ENCODE peak calls at places on chromosomes 4 and X, in nine cellular contexts. A is breast epithelium, P is GM23338, R is HCT116, W is K562, L is SK-N-SH, N is stomach, Z is H1, Y is transverse colon. K is an unnamed sample.

GRCh38 chr4:167218022-167218608 is 16.2 kb downstream of the SPOCK3 start:
- DNase-seq in A (no peak), P (no peak), R (no peak), W (no peak), L (no peak), N (no peak), Z (no peak), Y (no peak), K (no peak)

GRCh38 chr4:87849612-87850011 is 16.8 kb downstream of the MEPE start:
- DNase-seq in A (no peak), P (no peak), R (no peak), W (no peak), L (no peak), N (no peak), Z (no peak), Y (no peak), K (no peak)

GRCh38 chr4:145909773-145910172 is 28.9 kb downstream of the ZNF827 start:
- DNase-seq in A (peak), P (no peak), R (no peak), W (no peak), L (no peak), N (peak), Z (no peak), Y (peak), K (peak)

GRCh38 chrX:50450324-50450723 is 20.3 kb downstream of the DGKK start:
- DNase-seq in A (no peak), P (no peak), R (no peak), W (no peak), L (no peak), N (no peak), Z (no peak), Y (no peak), K (no peak)

GRCh38 chr4:173990879-173991231 is 292.6 kb downstream of the FBXO8 start:
- DNase-seq in A (no peak), P (peak), R (no peak), W (peak), L (peak), N (peak), Z (no peak), Y (peak), K (peak)

GRCh38 chr4:36088542-36088941 is 155.8 kb downstream of the ARAP2 start:
- DNase-seq in A (no peak), P (no peak), R (no peak), W (no peak), L (no peak), N (no peak), Z (no peak), Y (no peak), K (no peak)

GRCh38 chr4:47468686-47469365 is 5.3 kb upstream of the COMMD8 start:
- DNase-seq in A (no peak), P (no peak), R (no peak), W (no peak), L (no peak), N (no peak), Z (no peak), Y (no peak), K (no peak)

GRCh38 chr4:74608151-74608949 is 163.4 kb downstream of the AREG start:
- DNase-seq in A (no peak), P (no peak), R (no peak), W (no peak), L (no peak), N (no peak), Z (no peak), Y (no peak), K (no peak)

GRCh38 chr4:176547005-176547404 is 227.2 kb downstream of the SPCS3 start:
- DNase-seq in A (no peak), P (no peak), R (no peak), W (no peak), L (no peak), N (no peak), Z (no peak), Y (no peak), K (no peak)

GRCh38 chr4:104901438-104901837 is 245.2 kb upstream of the TET2 start:
- DNase-seq in A (no peak), P (peak), R (peak), W (no peak), L (no peak), N (no peak), Z (peak), Y (no peak), K (no peak)

GRCh38 chr4:185839204-185839712 is 27.3 kb upstream of the SORBS2 start:
- DNase-seq in A (peak), P (peak), R (peak), W (no peak), L (no peak), N (no peak), Z (peak), Y (peak), K (no peak)

GRCh38 chr4:122827258-122827887 is 742 bp downstream of the FGF2 start:
- DNase-seq in A (peak), P (peak), R (no peak), W (peak), L (peak), N (peak), Z (no peak), Y (peak), K (peak)

GRCh38 chr4:140097572-140097971 is 56.4 kb downstream of the MAML3 start:
- DNase-seq in A (no peak), P (no peak), R (no peak), W (no peak), L (no peak), N (no peak), Z (no peak), Y (no peak), K (no peak)

GRCh38 chr4:73945140-73945539 is 36.7 kb downstream of the PF4 start:
- DNase-seq in A (no peak), P (peak), R (no peak), W (no peak), L (no peak), N (no peak), Z (no peak), Y (no peak), K (no peak)

GRCh38 chr4:184807797-184808718 is 17.7 kb downstream of the ACSL1 start:
- DNase-seq in A (peak), P (peak), R (no peak), W (no peak), L (no peak), N (peak), Z (peak), Y (no peak), K (peak)

GRCh38 chr4:22824091-22824490 is 131.4 kb downstream of the GBA3 start:
- DNase-seq in A (no peak), P (no peak), R (no peak), W (no peak), L (no peak), N (no peak), Z (no peak), Y (no peak), K (no peak)

GRCh38 chr4:2298548-2298991 is 36.7 kb upstream of the MXD4 start:
- DNase-seq in A (no peak), P (no peak), R (no peak), W (no peak), L (peak), N (peak), Z (no peak), Y (no peak), K (no peak)

GRCh38 chr4:137819964-137820383 is 287.7 kb upstream of the PCDH18 start:
- DNase-seq in A (no peak), P (peak), R (peak), W (peak), L (peak), N (no peak), Z (peak), Y (no peak), K (no peak)

GRCh38 chr4:6032249-6033244 is 14.3 kb upstream of the C4orf50 start:
- DNase-seq in A (no peak), P (no peak), R (no peak), W (peak), L (no peak), N (peak), Z (no peak), Y (no peak), K (no peak)

GRCh38 chr4:142823796-142824195 is 22.3 kb downstream of the INPP4B start:
- DNase-seq in A (no peak), P (no peak), R (no peak), W (no peak), L (no peak), N (no peak), Z (no peak), Y (no peak), K (no peak)

GRCh38 chrX:141638601-141639000 is 49.1 kb downstream of the SPANXA2 start:
- DNase-seq in A (no peak), P (peak), R (no peak), W (no peak), L (no peak), N (no peak), Z (no peak), Y (no peak), K (no peak)

GRCh38 chrX:139211568-139212182 is 318.9 kb upstream of the F9 start:
- DNase-seq in A (no peak), P (peak), R (no peak), W (peak), L (no peak), N (no peak), Z (no peak), Y (no peak), K (no peak)

GRCh38 chrX:50407976-50408375 is 62.6 kb downstream of the DGKK start:
- DNase-seq in A (no peak), P (peak), R (no peak), W (no peak), L (no peak), N (no peak), Z (peak), Y (no peak), K (no peak)

GRCh38 chr4:75584067-75584466 is 28.2 kb downstream of the ODAPH start:
- DNase-seq in A (no peak), P (no peak), R (no peak), W (no peak), L (no peak), N (no peak), Z (no peak), Y (no peak), K (no peak)

GRCh38 chr4:1638873-1639272 is 45.2 kb downstream of the FAM53A start:
- DNase-seq in A (no peak), P (no peak), R (no peak), W (no peak), L (no peak), N (no peak), Z (no peak), Y (no peak), K (peak)

GRCh38 chr4:7747062-7747385 is 192.6 kb downstream of the AFAP1 start:
- DNase-seq in A (no peak), P (no peak), R (no peak), W (no peak), L (no peak), N (no peak), Z (no peak), Y (peak), K (no peak)

GRCh38 chr4:119693127-119693526 is 64.5 kb upstream of the PDE5A start:
- DNase-seq in A (no peak), P (no peak), R (no peak), W (no peak), L (no peak), N (no peak), Z (no peak), Y (no peak), K (no peak)

GRCh38 chrX:15188039-15188438 is 81.8 kb downstream of the ASB9 start:
- DNase-seq in A (no peak), P (peak), R (no peak), W (no peak), L (no peak), N (no peak), Z (no peak), Y (no peak), K (no peak)

GRCh38 chr4:40413396-40413795 is 78.3 kb downstream of the CHRNA9 start:
- DNase-seq in A (no peak), P (no peak), R (no peak), W (no peak), L (no peak), N (no peak), Z (no peak), Y (no peak), K (no peak)

GRCh38 chr4:74109894-74110605 is 11.1 kb upstream of the CXCL2 start:
- DNase-seq in A (no peak), P (no peak), R (peak), W (no peak), L (no peak), N (no peak), Z (no peak), Y (no peak), K (no peak)

GRCh38 chr4:152997771-152998487 is 61.8 kb downstream of the FHDC1 start:
- DNase-seq in A (peak), P (no peak), R (no peak), W (no peak), L (no peak), N (no peak), Z (no peak), Y (no peak), K (peak)

GRCh38 chr4:119286377-119287002 is 35.4 kb downstream of the FABP2 start:
- DNase-seq in A (no peak), P (peak), R (peak), W (no peak), L (peak), N (no peak), Z (no peak), Y (no peak), K (no peak)

GRCh38 chrX:69074726-69075125 is 90.5 kb downstream of the PJA1 start:
- DNase-seq in A (no peak), P (no peak), R (no peak), W (no peak), L (no peak), N (no peak), Z (no peak), Y (no peak), K (no peak)

GRCh38 chr4:53507671-53508286 is 83.5 kb downstream of the LNX1 start:
- DNase-seq in A (no peak), P (no peak), R (no peak), W (peak), L (no peak), N (peak), Z (no peak), Y (no peak), K (peak)
- H3K4me3 ChIP-seq in A (no peak), P (no peak), R (no peak), W (peak), L (no peak), N (no peak), Z (no peak), Y (no peak), K (no peak)

GRCh38 chr4:92305878-92306520 is 2.2 kb downstream of the GRID2 start:
- DNase-seq in A (no peak), P (peak), R (no peak), W (no peak), L (peak), N (no peak), Z (no peak), Y (no peak), K (no peak)

GRCh38 chr4:92305148-92305877 is 1.5 kb downstream of the GRID2 start:
- DNase-seq in A (no peak), P (peak), R (peak), W (no peak), L (peak), N (peak), Z (peak), Y (no peak), K (peak)

GRCh38 chr4:92304073-92304472 is 307 bp downstream of the GRID2 start:
- DNase-seq in A (no peak), P (peak), R (no peak), W (no peak), L (peak), N (no peak), Z (no peak), Y (no peak), K (no peak)

GRCh38 chr4:92304636-92305035 is 870 bp downstream of the GRID2 start:
- DNase-seq in A (no peak), P (peak), R (no peak), W (no peak), L (peak), N (no peak), Z (no peak), Y (no peak), K (no peak)

DNA sequence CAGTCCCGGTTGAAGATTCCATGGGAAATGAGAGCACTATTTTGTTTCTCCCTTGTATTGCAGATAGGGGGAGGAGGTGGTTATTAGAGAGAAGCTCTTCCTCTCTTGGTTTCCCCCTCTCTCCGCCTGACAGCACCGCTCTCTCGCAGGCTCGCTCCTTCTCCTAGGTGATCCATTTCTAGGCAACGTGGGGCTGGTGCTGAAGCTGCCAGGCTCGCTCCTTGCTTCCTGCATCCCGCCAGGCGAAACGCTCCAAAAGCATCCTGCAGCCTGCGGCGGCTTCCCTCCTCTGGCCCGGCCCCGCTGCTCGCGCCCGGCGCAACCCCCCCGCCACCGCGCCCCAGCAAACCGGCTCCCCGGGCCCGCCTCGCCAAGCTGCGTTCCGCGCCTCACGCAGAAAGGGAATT is at the start of gene GRID2:
- DNase-seq in A (no peak), P (peak), R (peak), W (no peak), L (peak), N (no peak), Z (no peak), Y (no peak), K (no peak)
- TF ChIP-seq POLR2AphosphoS5 in A (no peak), P (peak), R (no peak), W (no peak), L (no peak), N (no peak), Z (no peak), Y (no peak), K (no peak)

GRCh38 chr4:157127571-157127970 is 51.6 kb downstream of the GLRB start:
- DNase-seq in A (no peak), P (peak), R (no peak), W (no peak), L (no peak), N (no peak), Z (no peak), Y (no peak), K (no peak)

DNA sequence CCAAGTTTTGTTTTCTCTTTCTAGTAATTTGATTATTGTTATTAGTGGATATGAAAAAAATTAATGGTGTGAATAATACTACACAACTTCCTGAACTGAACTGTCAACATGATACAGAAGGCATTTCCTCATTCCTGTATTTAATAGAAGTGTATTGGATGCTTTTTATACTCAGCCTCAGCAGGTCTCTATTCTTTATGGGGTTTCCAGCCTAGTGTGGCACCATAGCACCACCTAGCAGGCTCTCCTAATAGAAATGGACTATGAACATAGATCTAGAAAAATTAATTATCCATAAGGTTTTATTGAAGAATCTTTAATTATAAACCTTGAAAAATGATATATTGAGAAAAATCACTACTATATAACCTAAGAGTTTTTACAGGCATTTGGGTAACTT is 52.4 kb downstream of the GLRB start:
- DNase-seq in A (no peak), P (peak), R (peak), W (no peak), L (peak), N (no peak), Z (no peak), Y (no peak), K (no peak)
- H3K27ac ChIP-seq in A (no peak), P (no peak), R (no peak), W (no peak), L (no peak), N (no peak), Z (no peak), Y (no peak), K (no peak)

GRCh38 chrX:154751121-154751668 is 318 bp upstream of the GAB3 start:
- DNase-seq in A (no peak), P (peak), R (no peak), W (peak), L (no peak), N (no peak), Z (no peak), Y (no peak), K (no peak)

GRCh38 chrX:154751669-154752271 is 893 bp upstream of the GAB3 start:
- DNase-seq in A (no peak), P (no peak), R (no peak), W (peak), L (no peak), N (no peak), Z (no peak), Y (no peak), K (no peak)

GRCh38 chrX:154750301-154751120 is at the start of gene GAB3:
- DNase-seq in A (no peak), P (peak), R (no peak), W (no peak), L (peak), N (peak), Z (no peak), Y (peak), K (no peak)

GRCh38 chrX:154748712-154749339 is 2.1 kb downstream of the GAB3 start:
- DNase-seq in A (no peak), P (peak), R (no peak), W (peak), L (peak), N (no peak), Z (no peak), Y (no peak), K (peak)

GRCh38 chrX:154749856-154750255 is 1.0 kb downstream of the GAB3 start:
- DNase-seq in A (no peak), P (no peak), R (no peak), W (no peak), L (no peak), N (no peak), Z (no peak), Y (no peak), K (no peak)
- H3K4me3 ChIP-seq in A (peak), P (peak), R (no peak), W (peak), L (peak), N (peak), Z (peak), Y (no peak), K (no peak)

GRCh38 chr4:111282035-111282434 is 659.2 kb upstream of the PITX2 start:
- DNase-seq in A (no peak), P (no peak), R (no peak), W (no peak), L (no peak), N (no peak), Z (no peak), Y (no peak), K (no peak)
- TF ChIP-seq POLR2AphosphoS5 in A (no peak), P (no peak), R (no peak), W (no peak), L (no peak), N (no peak), Z (no peak), Y (no peak), K (no peak)

DNA sequence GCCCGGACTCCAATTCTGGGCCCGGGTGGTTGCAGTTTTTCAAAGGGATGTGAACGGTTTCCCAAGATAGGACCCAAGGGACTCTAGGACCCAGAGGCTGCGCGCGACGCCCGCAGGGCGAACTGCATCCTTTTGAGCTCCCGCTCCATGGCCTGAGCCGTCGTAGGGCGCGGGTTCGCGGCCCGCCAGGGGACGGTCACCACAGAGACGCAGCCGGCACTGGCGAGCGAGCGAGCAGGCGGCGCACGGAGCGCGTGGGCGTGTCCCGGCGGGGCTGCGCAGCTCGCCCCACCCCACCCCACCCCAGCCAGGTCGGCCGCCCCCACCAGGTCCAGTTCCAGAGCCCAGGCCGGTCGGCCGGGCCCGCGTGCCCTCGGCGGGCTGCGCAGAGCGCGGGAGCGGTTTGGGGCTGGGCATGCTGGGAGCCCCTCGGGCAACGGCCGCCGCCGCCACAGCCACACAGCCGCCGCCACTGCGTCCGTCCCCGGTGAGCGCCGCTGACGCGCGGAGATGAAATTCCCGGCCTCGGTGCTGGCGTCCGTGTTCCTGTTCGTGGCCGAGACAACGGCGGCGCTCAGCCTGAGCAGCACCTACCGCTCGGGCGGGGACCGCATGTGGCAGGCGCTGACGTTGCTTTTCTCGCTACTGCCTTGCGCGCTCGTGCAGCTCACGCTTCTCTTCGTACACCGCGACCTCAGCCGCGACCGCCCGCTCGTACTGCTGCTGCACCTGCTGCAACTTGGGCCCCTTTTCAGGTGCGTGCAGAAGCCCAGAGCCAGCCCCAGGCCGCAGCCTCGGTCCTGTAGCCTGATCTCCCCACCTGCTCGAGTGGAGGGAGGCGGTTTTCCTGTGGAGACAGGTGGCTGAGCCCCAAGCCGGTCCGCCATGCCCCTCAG is at the start of gene XK:
- DNase-seq in A (no peak), P (peak), R (peak), W (peak), L (peak), N (peak), Z (peak), Y (peak), K (peak)
- H3K27ac ChIP-seq in A (no peak), P (no peak), R (peak), W (peak), L (no peak), N (peak), Z (no peak), Y (peak), K (peak)